ENCODE peak calls at places on chromosomes 12 and 14, in nine cellular contexts. R is adrenal gland, M is omental fat pad, A is heart left ventricle, G is kidney epithelial cell, S is fibroblast of villous mesenchyme, B is dorsolateral prefrontal cortex, F is choroid plexus epithelial cell, I is cardiac fibroblast. U is an unnamed sample.
A peak's percentile ranks its signal among the peaks of the same experiment; 100 is the strongest.

GRCh38 chr14:37834275-37834674 is 238.8 kb downstream of the TTC6 start:
- DNase-seq in R (no peak), M (no peak), I (no peak), F (no peak), B (no peak), S (no peak), G (no peak), A (no peak), U (no peak)

GRCh38 chr14:74955229-74955999 is at the start of gene PGF:
- DNase-seq in I (peak; percentile 50), S (peak; percentile 46), R (peak; percentile 83), B (no peak), M (no peak), F (peak; percentile 55), A (peak; percentile 79), G (no peak), U (no peak)

GRCh38 chr12:1692221-1692620 is 1.4 kb downstream of the ADIPOR2 start:
- DNase-seq in S (no peak), A (no peak), I (no peak), F (no peak), G (no peak), B (no peak), M (no peak), R (no peak), U (no peak)

GRCh38 chr14:79783061-79783460 is 428.2 kb downstream of the DIO2 start:
- DNase-seq in G (no peak), I (no peak), M (no peak), S (no peak), A (no peak), F (no peak), B (no peak), R (no peak), U (no peak)

GRCh38 chr12:102010265-102010994 is 51.4 kb downstream of the WASHC3 start:
- DNase-seq in B (no peak), S (no peak), F (no peak), G (no peak), M (no peak), I (no peak), A (no peak), R (no peak), U (no peak)

GRCh38 chr12:58919271-58920101 is 818 bp downstream of the LRIG3 start:
- DNase-seq in F (peak; percentile 71), I (peak; percentile 38), R (no peak), G (no peak), S (peak; percentile 67), B (no peak), M (no peak), A (peak; percentile 10), U (no peak)

GRCh38 chr12:87982208-87982607 is 47.0 kb downstream of the C12orf50 start:
- DNase-seq in B (no peak), S (peak; percentile 28), A (no peak), G (no peak), F (peak; percentile 67), I (no peak), M (no peak), R (no peak), U (no peak)

GRCh38 chr12:31000751-31001150 is 72.9 kb upstream of the DDX11 start:
- DNase-seq in G (no peak), F (peak; percentile 16), B (no peak), A (no peak), R (no peak), S (peak; percentile 76), M (no peak), I (peak; percentile 26), U (no peak)

GRCh38 chr12:64737539-64737938 is 21.7 kb downstream of the GNS start:
- DNase-seq in I (no peak), G (no peak), B (no peak), R (no peak), A (no peak), F (no peak), M (no peak), S (no peak), U (no peak)

GRCh38 chr12:124640096-124640495 is 72.7 kb upstream of the NCOR2 start:
- DNase-seq in M (no peak), G (no peak), F (no peak), B (no peak), R (no peak), S (peak; percentile 16), I (peak; percentile 67), A (no peak), U (no peak)

GRCh38 chr14:91867316-91867988 is at the start of gene TC2N:
- DNase-seq in B (no peak), M (no peak), S (no peak), A (no peak), R (no peak), I (no peak), G (no peak), F (no peak), U (no peak)

GRCh38 chr12:115349711-115350110 is 665.7 kb upstream of the TBX3 start:
- DNase-seq in G (no peak), M (no peak), F (peak; percentile 67), S (no peak), R (no peak), A (no peak), B (no peak), I (no peak), U (no peak)

GRCh38 chr12:93947486-93947885 is 200.9 kb upstream of the PLXNC1 start:
- DNase-seq in R (no peak), F (no peak), G (no peak), I (no peak), A (no peak), M (no peak), S (no peak), B (no peak), U (no peak)

GRCh38 chr12:93946542-93947150 is 201.7 kb upstream of the PLXNC1 start:
- DNase-seq in M (no peak), R (no peak), A (no peak), S (no peak), F (peak; percentile 19), I (peak; percentile 43), G (no peak), B (no peak), U (no peak)

GRCh38 chr12:93939641-93940040 is 208.7 kb upstream of the PLXNC1 start:
- DNase-seq in G (no peak), R (no peak), B (no peak), F (no peak), S (no peak), M (no peak), I (no peak), A (no peak), U (no peak)

GRCh38 chr12:93944196-93944595 is 204.2 kb upstream of the PLXNC1 start:
- DNase-seq in I (no peak), F (no peak), M (no peak), A (no peak), G (no peak), B (no peak), S (no peak), R (no peak), U (no peak)

DNA sequence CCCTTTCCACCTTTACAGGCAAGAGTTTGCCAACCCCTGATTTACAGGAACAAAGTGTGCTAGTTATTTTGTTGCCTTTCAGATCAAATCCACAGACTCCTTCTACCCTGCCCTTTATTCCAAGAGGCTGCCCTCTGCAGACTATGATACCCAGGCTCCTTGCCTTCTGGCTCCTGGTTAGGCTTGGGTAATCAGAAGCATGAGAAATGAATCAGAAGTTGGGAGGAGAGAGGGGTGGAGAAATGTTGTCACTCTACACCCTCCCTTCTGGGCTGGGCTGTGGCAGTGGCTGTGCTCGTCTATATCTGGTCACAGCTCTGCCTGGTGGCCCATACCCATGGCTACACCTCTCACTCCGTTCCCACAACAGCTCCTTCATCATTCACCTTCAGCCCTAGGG is 204.6 kb upstream of the PLXNC1 start:
- DNase-seq in S (peak; percentile 28), R (peak; percentile 76), I (peak; percentile 54), B (no peak), G (peak; percentile 10), F (peak; percentile 36), M (no peak), A (no peak), U (no peak)
- TF ChIP-seq CTCF in S (no peak), R (no peak), I (no peak), B (no peak), G (no peak), F (no peak), M (no peak), A (no peak), U (no peak)

GRCh38 chr14:90599748-90600507 is 203.1 kb downstream of the CALM1 start:
- DNase-seq in I (peak; percentile 59), A (no peak), B (no peak), M (no peak), R (peak; percentile 67), G (no peak), S (no peak), F (peak; percentile 57), U (no peak)
- TF ChIP-seq CTCF in I (peak; percentile 5), A (peak; percentile 26), B (peak; percentile 35), M (no peak), R (no peak), G (peak; percentile 8), S (no peak), F (peak; percentile 47), U (peak; percentile 13)

DNA sequence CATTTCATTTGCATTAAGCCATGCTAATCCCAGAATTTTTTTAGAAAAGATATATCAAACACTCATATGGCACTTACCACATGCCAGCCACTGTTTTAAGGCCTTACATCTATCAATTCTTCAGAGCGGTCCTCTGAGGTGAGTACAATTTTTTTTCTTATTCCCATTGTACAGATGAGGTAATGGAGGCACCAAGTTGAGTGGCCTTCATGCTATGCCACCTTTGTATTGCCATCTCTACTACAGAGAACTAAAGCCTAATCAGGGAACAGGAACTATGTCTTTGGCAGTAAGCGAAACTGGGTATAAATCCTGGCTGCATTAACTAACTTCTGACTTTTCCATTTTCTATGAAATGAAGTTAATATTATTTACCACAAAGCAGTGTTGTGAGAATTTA is 27.1 kb downstream of the SLC38A4 start:
- DNase-seq in F (no peak), G (no peak), B (no peak), R (no peak), A (no peak), S (no peak), M (no peak), I (no peak), U (no peak)
- TF ChIP-seq CTCF in F (no peak), G (no peak), B (no peak), R (no peak), A (no peak), S (no peak), M (no peak), I (no peak), U (no peak)

GRCh38 chr12:28459481-28459880 is 269.2 kb downstream of the CCDC91 start:
- DNase-seq in S (no peak), F (no peak), G (no peak), M (no peak), A (no peak), I (no peak), R (no peak), B (no peak), U (no peak)

GRCh38 chr12:28460420-28461130 is 270.3 kb downstream of the CCDC91 start:
- DNase-seq in R (no peak), B (no peak), I (no peak), A (no peak), G (no peak), F (no peak), M (no peak), S (no peak), U (no peak)

GRCh38 chr12:28457785-28458184 is 267.5 kb downstream of the CCDC91 start:
- DNase-seq in R (no peak), B (no peak), M (no peak), F (no peak), S (peak; percentile 35), A (no peak), I (no peak), G (no peak), U (no peak)

DNA sequence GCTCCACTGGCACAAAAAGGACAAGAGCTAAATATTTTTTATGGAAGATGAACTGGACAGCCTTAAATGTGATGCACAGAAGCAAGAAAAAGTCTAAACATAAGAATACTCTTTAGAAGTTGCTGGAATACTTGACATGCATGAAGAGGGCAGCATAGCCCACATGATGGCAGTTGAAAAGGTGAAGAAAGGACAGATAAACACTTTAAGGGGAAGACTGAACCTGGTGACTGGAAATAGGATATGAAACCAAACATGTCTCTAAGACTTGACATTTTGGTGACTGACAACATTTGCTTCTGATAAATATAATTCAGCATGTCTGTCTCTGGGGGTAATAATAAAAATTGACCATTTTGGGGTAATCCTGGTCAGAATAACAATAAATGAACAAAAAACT is 273.1 kb downstream of the CCDC91 start:
- DNase-seq in M (no peak), B (no peak), R (no peak), G (no peak), S (no peak), I (no peak), A (no peak), F (peak; percentile 28), U (no peak)
- TF ChIP-seq CTCF in M (no peak), B (no peak), R (no peak), G (no peak), S (peak; percentile 13), I (no peak), A (no peak), F (no peak), U (no peak)

U was measured in D721Med.